ENCODE peak calls at places on chromosomes 7 and 10, in ten cellular contexts. P is CD8-positive, alpha-beta T cell; N is heart right ventricle; B is lung; R is H1; A is A673; G is OCI-LY7; C is mammary epithelial cell; Y is pancreas; U is upper lobe of right lung. T is an unnamed sample.
A peak's percentile ranks its signal among the peaks of the same experiment; 100 is the strongest.

GRCh38 chr10:91247360-91248111 is 27.1 kb downstream of the PCGF5 start:
- DNase-seq in A (peak; percentile 3), N (no peak), Y (no peak), R (no peak), C (no peak), U (no peak), B (no peak), G (no peak), P (no peak), T (peak; percentile 14)

GRCh38 chr7:140945940-140946339 is 21.2 kb upstream of the BRAF start:
- DNase-seq in U (no peak), P (no peak), G (no peak), N (no peak), A (no peak), B (no peak), C (no peak), R (no peak), Y (no peak), T (no peak)

GRCh38 chr10:70122742-70123141 is 9.9 kb downstream of the AIFM2 start:
- DNase-seq in Y (no peak), P (no peak), G (no peak), N (no peak), B (no peak), C (no peak), R (no peak), U (no peak), A (no peak), T (no peak)

GRCh38 chr10:18377898-18378297 is 237.7 kb downstream of the CACNB2 start:
- DNase-seq in N (no peak), U (no peak), R (no peak), Y (no peak), B (no peak), P (no peak), A (no peak), C (no peak), G (no peak), T (no peak)

GRCh38 chr10:88450201-88450600 is 132.9 kb downstream of the RNLS start:
- DNase-seq in P (no peak), G (no peak), N (no peak), R (no peak), B (no peak), Y (no peak), C (no peak), U (no peak), A (no peak), T (no peak)

GRCh38 chr10:34294137-34294536 is 521.0 kb downstream of the PARD3 start:
- DNase-seq in R (no peak), B (no peak), P (no peak), N (no peak), U (no peak), A (no peak), Y (no peak), G (no peak), C (no peak), T (no peak)

GRCh38 chr10:102781089-102781920 is 37.6 kb downstream of the WBP1L start:
- DNase-seq in G (no peak), B (no peak), N (no peak), P (no peak), A (peak; percentile 40), R (no peak), Y (no peak), C (no peak), U (no peak), T (no peak)

GRCh38 chr7:116395125-116395791 is 104.3 kb upstream of the CAV2 start:
- DNase-seq in U (no peak), G (no peak), N (no peak), C (peak; percentile 93), Y (no peak), R (peak; percentile 23), P (no peak), B (no peak), A (peak; percentile 33), T (no peak)

GRCh38 chr7:1101580-1102431 is 13.9 kb downstream of the GPER1 start:
- DNase-seq in C (no peak), P (no peak), N (no peak), R (no peak), B (no peak), A (no peak), U (no peak), G (no peak), Y (no peak), T (no peak)

GRCh38 chr10:24382596-24382978 is 173.6 kb downstream of the KIAA1217 start:
- DNase-seq in B (no peak), C (peak; percentile 78), G (no peak), U (no peak), R (no peak), N (no peak), Y (no peak), A (no peak), P (no peak), T (no peak)

GRCh38 chr10:50625663-50626062 is 1.9 kb upstream of the SGMS1 start:
- DNase-seq in A (peak; percentile 19), Y (no peak), P (no peak), C (no peak), R (no peak), N (no peak), G (peak; percentile 33), U (no peak), B (no peak), T (no peak)

GRCh38 chr7:1569440-1569832 is 396 bp downstream of the PSMG3 start:
- DNase-seq in B (no peak), A (no peak), R (no peak), Y (no peak), N (no peak), C (no peak), P (no peak), U (no peak), G (no peak), T (no peak)

DNA sequence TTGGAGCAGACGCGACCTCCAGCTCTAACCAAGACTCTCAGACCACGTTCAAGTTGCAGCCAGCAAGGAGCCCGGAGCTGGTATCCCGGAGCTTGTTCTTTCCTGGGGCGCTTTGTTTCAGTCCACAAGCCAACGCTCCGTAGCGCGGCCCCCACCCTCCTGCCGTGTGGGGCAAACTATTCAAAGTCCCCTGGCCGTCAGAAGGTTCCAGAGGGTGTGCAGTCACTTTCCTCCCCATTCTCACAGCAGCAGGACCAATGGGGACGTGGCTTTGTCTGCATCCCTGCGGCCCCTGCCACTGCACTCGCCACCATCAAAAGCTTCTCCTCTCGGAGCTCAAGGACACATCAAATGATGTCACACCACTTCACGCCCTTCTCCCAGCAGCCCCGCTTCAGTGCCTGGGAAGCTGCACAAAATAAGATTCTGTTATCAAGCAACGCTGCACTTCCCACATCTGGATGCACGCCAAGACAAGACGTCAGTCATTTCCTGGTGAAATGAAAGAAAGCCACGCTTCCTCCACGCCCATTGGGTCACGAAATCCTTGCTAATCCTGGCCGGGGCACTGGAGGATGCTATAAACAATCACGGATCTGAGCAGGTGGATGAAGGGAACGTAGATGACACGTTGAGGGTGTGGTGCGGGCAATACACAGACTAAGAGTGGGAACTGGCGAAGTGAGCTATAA is 348.2 kb downstream of the PTPRN2 start:
- DNase-seq in R (no peak), Y (no peak), N (no peak), P (no peak), B (no peak), C (no peak), G (no peak), A (no peak), U (peak; percentile 40), T (peak; percentile 92)
- H3K4me3 ChIP-seq in R (no peak overlapping the region), Y (no peak overlapping the region), N (no peak overlapping the region), P (no peak overlapping the region), B (no peak overlapping the region), C (no peak overlapping the region), G (no peak overlapping the region), A (no peak overlapping the region), U (no peak overlapping the region), T (no peak overlapping the region)

DNA sequence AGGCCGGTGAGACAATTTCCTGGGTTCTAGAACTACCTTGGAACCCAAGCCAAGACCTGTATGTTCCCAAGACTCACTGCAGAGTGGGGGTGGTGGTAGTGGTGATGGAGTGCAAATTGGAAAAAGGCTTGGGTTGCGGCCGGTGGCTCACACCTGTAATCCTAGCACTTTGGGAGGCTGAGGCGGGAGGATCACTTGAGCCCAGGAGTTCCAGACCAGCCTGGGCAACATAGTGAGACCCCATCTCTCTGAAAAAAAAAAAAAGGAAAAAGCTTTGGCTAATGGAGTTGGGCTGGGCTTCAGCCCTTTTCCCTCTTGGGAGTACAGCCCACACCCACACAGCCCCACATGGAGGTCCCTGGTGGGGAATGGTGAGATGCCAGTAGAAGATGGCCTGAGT is 4.1 kb downstream of the AP4M1 start:
- DNase-seq in N (no peak), Y (no peak), R (no peak), A (no peak), U (no peak), P (no peak), C (no peak), B (no peak), G (no peak), T (no peak)
- TF ChIP-seq CTCF in N (no peak), Y (no peak), R (no peak), A (no peak), U (no peak), P (no peak), C (no peak), B (no peak), G (no peak), T (no peak)

DNA sequence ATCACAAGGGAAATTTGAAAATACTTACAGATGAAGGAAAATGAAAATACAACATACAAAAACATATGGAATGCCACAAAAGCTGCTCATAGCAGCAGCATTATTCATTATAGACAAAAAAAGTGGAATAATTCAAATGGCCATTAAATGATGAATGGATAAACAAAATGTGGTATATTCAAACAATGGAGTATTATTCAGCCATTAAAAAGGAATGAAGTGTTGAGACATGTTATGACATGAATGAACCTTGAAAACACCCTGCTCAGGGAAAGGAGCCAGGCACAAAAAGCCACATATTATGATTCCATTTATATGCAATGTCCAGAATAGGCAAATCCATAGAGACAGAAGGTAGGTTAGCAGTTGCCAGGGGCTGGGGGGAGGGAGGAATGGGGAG is 62.6 kb upstream of the SFMBT2 start:
- DNase-seq in P (no peak), R (no peak), N (no peak), C (no peak), U (no peak), B (no peak), G (no peak), Y (no peak), A (no peak), T (no peak)
- H3K4me1 ChIP-seq in P (peaks cover 20% of the 10 kb centered on the region), R (peaks cover 9% of the 10 kb centered on the region), N (peaks cover 16% of the 10 kb centered on the region), C (no peaks in the 10 kb centered on the region), U (peaks cover 8% of the 10 kb centered on the region), B (no peaks in the 10 kb centered on the region), G (peaks cover 92% of the 10 kb centered on the region), Y (peaks cover 3% of the 10 kb centered on the region), A (no peaks in the 10 kb centered on the region), T (no peaks in the 10 kb centered on the region)

GRCh38 chr10:116270691-116271592 is 2.1 kb downstream of the GFRA1 start:
- DNase-seq in P (no peak), C (no peak), Y (no peak), R (no peak), A (no peak), U (no peak), B (no peak), N (peak; percentile 46), G (no peak), T (no peak)
- H3K4me3 ChIP-seq in P (no peak overlapping the region), C (no peak overlapping the region), Y (peak overlapping the region; percentile 26), R (peak overlapping the region; percentile 45), A (no peak overlapping the region), U (peak overlapping the region; percentile 42), B (no peak overlapping the region), N (peak overlapping the region; percentile 35), G (no peak overlapping the region), T (no peak overlapping the region)

GRCh38 chr7:11452491-11452890 is 379.5 kb downstream of the THSD7A start:
- DNase-seq in G (no peak), A (no peak), P (no peak), C (no peak), R (no peak), U (no peak), N (no peak), B (no peak), Y (no peak), T (no peak)
- TF ChIP-seq CTCF in G (no peak), A (no peak), P (no peak), C (no peak), R (no peak), U (no peak), N (no peak), B (no peak), Y (no peak), T (no peak)